ENCODE peak calls at places on chromosomes 2 and 18, in six cellular contexts. One of them, this sample, is unnamed.

GRCh38 chr2:17309741-17310339 is 208.4 kb downstream of the RAD51AP2 start:
- DNase-seq in fibroblast of pulmonary artery: peak; percentile 58
- DNase-seq in PC-3: peak; percentile 60
- DNase-seq in tibial artery: no peak
- DNase-seq in endothelial cell: peak; percentile 73
- DNase-seq in lower leg skin: no peak
- DNase-seq in this sample: no peak

GRCh38 chr2:176454893-176455810 is 185.9 kb downstream of the MTX2 start:
- DNase-seq in fibroblast of pulmonary artery: peak; percentile 77
- DNase-seq in lower leg skin: peak; percentile 77
- DNase-seq in endothelial cell: peak; percentile 92
- DNase-seq in tibial artery: peak; percentile 81
- DNase-seq in PC-3: peak; percentile 92
- DNase-seq in this sample: peak; percentile 53

GRCh38 chr2:168935810-168936581 is 34.9 kb downstream of the G6PC2 start:
- DNase-seq in PC-3: peak; percentile 8
- DNase-seq in endothelial cell: peak; percentile 24
- DNase-seq in fibroblast of pulmonary artery: peak; percentile 71
- DNase-seq in tibial artery: no peak
- DNase-seq in lower leg skin: no peak
- DNase-seq in this sample: peak; percentile 46

GRCh38 chr2:153004627-153005026 is 286.2 kb downstream of the ARL6IP6 start:
- DNase-seq in PC-3: no peak
- DNase-seq in fibroblast of pulmonary artery: no peak
- DNase-seq in tibial artery: no peak
- DNase-seq in lower leg skin: no peak
- DNase-seq in endothelial cell: no peak
- DNase-seq in this sample: no peak

GRCh38 chr2:149068996-149069888 is 30.7 kb downstream of the LYPD6B start:
- DNase-seq in fibroblast of pulmonary artery: peak; percentile 49
- DNase-seq in lower leg skin: peak; percentile 53
- DNase-seq in endothelial cell: no peak
- DNase-seq in PC-3: peak; percentile 90
- DNase-seq in tibial artery: no peak
- DNase-seq in this sample: peak; percentile 98

GRCh38 chr2:150911766-150912280 is 349.8 kb downstream of the RBM43 start:
- DNase-seq in endothelial cell: no peak
- DNase-seq in fibroblast of pulmonary artery: peak; percentile 97
- DNase-seq in lower leg skin: peak; percentile 86
- DNase-seq in tibial artery: peak; percentile 84
- DNase-seq in PC-3: peak; percentile 14
- DNase-seq in this sample: peak; percentile 85

GRCh38 chr2:158378926-158379325 is 77.6 kb downstream of the CCDC148 start:
- DNase-seq in endothelial cell: no peak
- DNase-seq in tibial artery: no peak
- DNase-seq in lower leg skin: no peak
- DNase-seq in fibroblast of pulmonary artery: no peak
- DNase-seq in PC-3: no peak
- DNase-seq in this sample: no peak

GRCh38 chr2:223855426-223855825 is 18.0 kb upstream of the AP1S3 start:
- DNase-seq in tibial artery: no peak
- DNase-seq in PC-3: peak; percentile 79
- DNase-seq in lower leg skin: no peak
- DNase-seq in endothelial cell: no peak
- DNase-seq in fibroblast of pulmonary artery: peak; percentile 36
- DNase-seq in this sample: no peak

GRCh38 chr2:169039702-169040101 is 8.6 kb upstream of the ABCB11 start:
- DNase-seq in PC-3: no peak
- DNase-seq in endothelial cell: no peak
- DNase-seq in lower leg skin: no peak
- DNase-seq in tibial artery: no peak
- DNase-seq in fibroblast of pulmonary artery: no peak
- DNase-seq in this sample: no peak

GRCh38 chr2:120229341-120229740 is 6.1 kb upstream of the TMEM185B start:
- DNase-seq in PC-3: no peak
- DNase-seq in tibial artery: peak; percentile 16
- DNase-seq in fibroblast of pulmonary artery: no peak
- DNase-seq in endothelial cell: no peak
- DNase-seq in lower leg skin: no peak
- DNase-seq in this sample: no peak

GRCh38 chr2:196995757-196996314 is 69.3 kb upstream of the PGAP1 start:
- DNase-seq in PC-3: no peak
- DNase-seq in tibial artery: no peak
- DNase-seq in lower leg skin: no peak
- DNase-seq in fibroblast of pulmonary artery: no peak
- DNase-seq in endothelial cell: no peak
- DNase-seq in this sample: no peak

GRCh38 chr2:201130524-201131186 is 14.7 kb downstream of the CFLAR start:
- DNase-seq in lower leg skin: no peak
- DNase-seq in tibial artery: no peak
- DNase-seq in PC-3: peak; percentile 88
- DNase-seq in fibroblast of pulmonary artery: peak; percentile 92
- DNase-seq in endothelial cell: peak; percentile 22
- DNase-seq in this sample: peak; percentile 81

GRCh38 chr2:24025264-24025663 is 15.4 kb downstream of the MFSD2B start:
- DNase-seq in lower leg skin: no peak
- DNase-seq in PC-3: no peak
- DNase-seq in endothelial cell: no peak
- DNase-seq in tibial artery: no peak
- DNase-seq in fibroblast of pulmonary artery: no peak
- DNase-seq in this sample: no peak

GRCh38 chr2:24022975-24023575 is 13.2 kb downstream of the MFSD2B start:
- DNase-seq in lower leg skin: no peak
- DNase-seq in fibroblast of pulmonary artery: no peak
- DNase-seq in endothelial cell: no peak
- DNase-seq in tibial artery: no peak
- DNase-seq in PC-3: no peak
- DNase-seq in this sample: no peak

GRCh38 chr2:24022324-24022974 is 12.6 kb downstream of the MFSD2B start:
- DNase-seq in endothelial cell: no peak
- DNase-seq in PC-3: no peak
- DNase-seq in lower leg skin: no peak
- DNase-seq in fibroblast of pulmonary artery: no peak
- DNase-seq in tibial artery: no peak
- DNase-seq in this sample: no peak

GRCh38 chr2:24026233-24026632 is 16.3 kb downstream of the MFSD2B start:
- DNase-seq in PC-3: no peak
- DNase-seq in endothelial cell: no peak
- DNase-seq in tibial artery: no peak
- DNase-seq in fibroblast of pulmonary artery: no peak
- DNase-seq in lower leg skin: no peak
- DNase-seq in this sample: no peak

GRCh38 chr2:24024018-24024417 is 14.1 kb downstream of the MFSD2B start:
- DNase-seq in fibroblast of pulmonary artery: peak; percentile 49
- DNase-seq in lower leg skin: no peak
- DNase-seq in endothelial cell: no peak
- DNase-seq in tibial artery: no peak
- DNase-seq in PC-3: no peak
- DNase-seq in this sample: peak; percentile 38
- TF ChIP-seq CTCF in fibroblast of pulmonary artery: peak; percentile 44
- TF ChIP-seq CTCF in lower leg skin: no peak
- TF ChIP-seq CTCF in endothelial cell: no peak
- TF ChIP-seq CTCF in tibial artery: no peak
- TF ChIP-seq CTCF in PC-3: peak; percentile 14
- TF ChIP-seq CTCF in this sample: peak; percentile 72

DNA sequence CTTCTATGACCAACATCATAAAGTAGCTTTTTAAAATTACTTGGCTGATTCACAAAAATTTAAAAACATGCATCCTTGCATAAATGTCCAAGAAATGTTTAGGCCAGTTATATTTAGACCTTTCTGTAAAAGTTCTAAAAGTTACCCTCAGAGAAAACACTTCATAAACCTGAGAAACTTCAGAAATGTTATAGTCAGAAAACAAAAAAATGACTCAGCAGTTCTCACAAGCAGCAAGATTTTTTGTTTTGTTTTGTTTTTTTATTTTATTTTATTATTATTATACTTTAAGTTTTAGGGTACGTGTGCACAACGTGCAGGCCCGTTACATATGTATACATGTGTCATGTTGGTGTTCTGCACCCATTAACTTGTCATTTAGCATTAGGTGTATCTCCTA is 648.1 kb downstream of the LRP1B start:
- DNase-seq in PC-3: no peak
- DNase-seq in tibial artery: no peak
- DNase-seq in fibroblast of pulmonary artery: no peak
- DNase-seq in endothelial cell: no peak
- DNase-seq in lower leg skin: no peak
- DNase-seq in this sample: no peak
- TF ChIP-seq CTCF in PC-3: no peak
- TF ChIP-seq CTCF in tibial artery: no peak
- TF ChIP-seq CTCF in fibroblast of pulmonary artery: no peak
- TF ChIP-seq CTCF in endothelial cell: no peak
- TF ChIP-seq CTCF in lower leg skin: no peak
- TF ChIP-seq CTCF in this sample: no peak

GRCh38 chr18:46621871-46622270 is 35.1 kb downstream of the LOXHD1 start:
- DNase-seq in PC-3: no peak
- DNase-seq in lower leg skin: peak; percentile 4
- DNase-seq in fibroblast of pulmonary artery: no peak
- DNase-seq in endothelial cell: no peak
- DNase-seq in tibial artery: no peak
- DNase-seq in this sample: no peak

GRCh38 chr18:46623541-46623940 is 33.5 kb downstream of the LOXHD1 start:
- DNase-seq in fibroblast of pulmonary artery: peak; percentile 4
- DNase-seq in lower leg skin: peak; percentile 10
- DNase-seq in tibial artery: no peak
- DNase-seq in PC-3: no peak
- DNase-seq in endothelial cell: peak; percentile 53
- DNase-seq in this sample: no peak

GRCh38 chr18:46622451-46622850 is 34.6 kb downstream of the LOXHD1 start:
- DNase-seq in tibial artery: no peak
- DNase-seq in endothelial cell: no peak
- DNase-seq in PC-3: no peak
- DNase-seq in fibroblast of pulmonary artery: no peak
- DNase-seq in lower leg skin: peak; percentile 2
- DNase-seq in this sample: no peak

GRCh38 chr18:46624127-46624526 is 32.9 kb downstream of the LOXHD1 start:
- DNase-seq in fibroblast of pulmonary artery: no peak
- DNase-seq in tibial artery: no peak
- DNase-seq in lower leg skin: no peak
- DNase-seq in endothelial cell: no peak
- DNase-seq in PC-3: no peak
- DNase-seq in this sample: no peak

DNA sequence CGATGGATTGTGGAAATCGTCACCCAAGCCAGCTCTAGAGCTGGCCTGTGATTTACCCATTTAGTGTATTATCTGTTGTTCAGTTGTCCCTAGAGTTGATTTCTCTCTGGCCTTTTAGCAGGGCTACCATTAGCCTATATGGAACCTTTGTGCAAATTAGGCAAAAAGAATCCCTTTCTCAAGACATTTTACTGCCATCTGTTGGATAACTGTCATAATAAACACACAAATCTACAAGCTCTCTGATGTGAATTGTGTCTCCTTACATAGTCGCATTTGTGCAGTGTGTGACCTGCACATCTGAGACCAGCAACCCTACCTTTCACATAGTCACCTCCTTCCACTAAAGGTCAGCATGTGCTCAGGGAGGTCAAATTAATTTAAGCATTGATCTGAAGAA is 34.0 kb downstream of the LOXHD1 start:
- DNase-seq in lower leg skin: no peak
- DNase-seq in fibroblast of pulmonary artery: peak; percentile 28
- DNase-seq in PC-3: peak; percentile 25
- DNase-seq in endothelial cell: no peak
- DNase-seq in tibial artery: no peak
- DNase-seq in this sample: peak; percentile 30
- TF ChIP-seq CTCF in lower leg skin: no peak
- TF ChIP-seq CTCF in fibroblast of pulmonary artery: no peak
- TF ChIP-seq CTCF in PC-3: peak; percentile 30
- TF ChIP-seq CTCF in endothelial cell: no peak
- TF ChIP-seq CTCF in tibial artery: no peak
- TF ChIP-seq CTCF in this sample: peak; percentile 45

GRCh38 chr2:234406085-234406484 is 90.8 kb downstream of the ARL4C start:
- DNase-seq in tibial artery: no peak
- DNase-seq in endothelial cell: no peak
- DNase-seq in PC-3: peak; percentile 25
- DNase-seq in lower leg skin: no peak
- DNase-seq in fibroblast of pulmonary artery: no peak
- DNase-seq in this sample: no peak
- TF ChIP-seq CTCF in tibial artery: no peak
- TF ChIP-seq CTCF in endothelial cell: no peak
- TF ChIP-seq CTCF in PC-3: peak; percentile 53
- TF ChIP-seq CTCF in lower leg skin: no peak
- TF ChIP-seq CTCF in fibroblast of pulmonary artery: no peak
- TF ChIP-seq CTCF in this sample: peak; percentile 17

This sample was measured in HFFc6.